ENCODE peak calls at places on chromosomes 3 and 15, in nine cellular contexts. R is cardiac muscle cell; E is endothelial cell of umbilical vein; A is HCT116; Q is Karpas-422; L is heart right ventricle; Z is transverse colon; M is pancreas; S is CD8-positive, alpha-beta memory T cell. C is an unnamed sample.

GRCh38 chr15:37765809-37766208 is 168.6 kb upstream of the TMCO5A start:
- DNase-seq in A (no peak), L (no peak), R (no peak), Q (no peak), M (no peak), S (no peak), E (peak; percentile 53), Z (peak; percentile 35), C (no peak)

GRCh38 chr3:156787926-156788663 is 38.1 kb upstream of the LEKR1 start:
- DNase-seq in S (no peak), A (peak; percentile 52), R (no peak), L (no peak), M (no peak), Q (no peak), E (peak; percentile 43), Z (no peak), C (peak; percentile 79)

GRCh38 chr3:156132313-156132712 is 11.9 kb downstream of the KCNAB1 start:
- DNase-seq in Q (no peak), Z (no peak), M (no peak), R (no peak), S (no peak), A (no peak), L (no peak), E (no peak), C (no peak)

GRCh38 chr3:54538346-54538745 is 389.5 kb downstream of the LRTM1 start:
- DNase-seq in A (no peak), Q (no peak), M (no peak), R (peak; percentile 24), Z (no peak), E (no peak), S (no peak), L (no peak), C (no peak)

GRCh38 chr15:74893627-74894026 is 3.8 kb downstream of the MPI start:
- DNase-seq in R (no peak), Z (no peak), L (no peak), Q (no peak), S (peak; percentile 61), A (no peak), M (no peak), E (no peak), C (no peak)

GRCh38 chr3:73453676-73454075 is 171.1 kb downstream of the PDZRN3 start:
- DNase-seq in Q (no peak), S (no peak), Z (no peak), A (no peak), E (no peak), M (no peak), L (no peak), R (no peak), C (no peak)

GRCh38 chr15:85094685-85095084 is 113.0 kb downstream of the PDE8A start:
- DNase-seq in Z (no peak), E (no peak), L (no peak), S (no peak), A (no peak), Q (no peak), R (no peak), M (no peak), C (peak; percentile 16)

GRCh38 chr3:197692641-197693040 is 44.1 kb downstream of the RUBCN start:
- DNase-seq in S (no peak), L (no peak), E (peak; percentile 26), M (no peak), A (no peak), Q (no peak), R (no peak), Z (no peak), C (no peak)

GRCh38 chr3:114697441-114697840 is 403.6 kb downstream of the TIGIT start:
- DNase-seq in S (no peak), R (no peak), Q (no peak), M (no peak), L (no peak), Z (no peak), E (no peak), A (no peak), C (no peak)

GRCh38 chr3:80554304-80554703 is 786.5 kb upstream of the ROBO1 start:
- DNase-seq in S (no peak), E (no peak), L (no peak), R (no peak), Q (no peak), A (no peak), M (no peak), Z (no peak), C (no peak)

GRCh38 chr15:86837631-86838030 is 758.0 kb downstream of the AGBL1 start:
- DNase-seq in Q (no peak), L (no peak), R (no peak), E (no peak), M (no peak), Z (no peak), S (no peak), A (no peak), C (no peak)

GRCh38 chr3:28677581-28677980 is 329.0 kb upstream of the AZI2 start:
- DNase-seq in Z (no peak), E (no peak), A (no peak), R (no peak), L (no peak), M (peak; percentile 41), S (no peak), Q (no peak), C (no peak)

GRCh38 chr3:190053919-190054672 is 66.6 kb downstream of the P3H2 start:
- DNase-seq in E (peak; percentile 34), M (no peak), L (no peak), S (no peak), Z (no peak), R (no peak), Q (no peak), A (peak; percentile 68), C (no peak)

GRCh38 chr15:70870066-70870465 is 16.1 kb upstream of the LARP6 start:
- DNase-seq in Z (no peak), M (no peak), E (peak; percentile 31), L (no peak), S (no peak), A (no peak), Q (no peak), R (no peak), C (no peak)

GRCh38 chr3:2823016-2823415 is 287.2 kb downstream of the IL5RA start:
- DNase-seq in L (no peak), S (no peak), M (no peak), E (no peak), Q (no peak), A (no peak), Z (no peak), R (no peak), C (no peak)

GRCh38 chr15:53695365-53695764 is 64.1 kb downstream of the WDR72 start:
- DNase-seq in R (no peak), S (no peak), Z (no peak), Q (no peak), A (no peak), E (no peak), L (no peak), M (no peak), C (no peak)

GRCh38 chr15:53694534-53694874 is 65.0 kb downstream of the WDR72 start:
- DNase-seq in Z (no peak), E (no peak), M (no peak), L (no peak), R (no peak), Q (no peak), S (no peak), A (no peak), C (no peak)

DNA sequence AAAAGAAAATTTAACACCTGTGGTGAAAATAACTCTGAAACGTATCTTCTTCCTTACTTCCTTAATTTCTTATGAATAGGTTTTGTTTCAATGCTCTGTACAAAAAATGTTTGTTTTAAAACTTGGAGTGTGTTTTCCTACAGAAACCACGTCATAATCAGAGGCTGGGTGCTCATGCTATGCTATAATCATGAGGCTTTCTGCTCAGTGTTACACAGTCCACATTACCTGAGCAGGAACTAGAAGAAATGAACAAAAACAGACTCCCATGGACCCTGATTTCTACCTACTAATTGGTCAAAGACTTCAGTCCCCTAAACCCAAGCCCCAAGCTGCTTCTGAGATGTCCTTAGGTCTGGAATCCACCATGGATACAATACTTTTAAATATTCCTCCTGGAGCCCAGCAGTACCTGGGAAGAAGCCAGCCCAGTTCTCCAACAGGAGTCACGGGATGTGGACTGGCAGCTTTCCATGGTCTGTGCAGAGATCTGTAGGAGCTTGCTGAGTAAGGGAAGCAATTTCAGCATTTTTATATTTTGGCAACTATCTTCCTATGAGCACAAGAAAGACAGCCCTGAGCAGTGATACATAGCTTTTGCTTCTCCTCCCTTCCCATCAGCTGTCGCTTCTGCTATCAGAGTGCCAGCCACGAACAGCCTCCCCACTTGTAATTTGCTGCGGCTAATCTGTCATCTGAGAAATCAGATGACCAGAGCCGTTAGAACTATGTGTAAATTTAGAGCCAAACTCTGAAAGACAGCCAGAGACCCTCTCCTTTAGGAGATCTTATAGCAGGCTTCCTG is 65.5 kb downstream of the WDR72 start:
- DNase-seq in M (peak; percentile 77), R (peak; percentile 65), Z (peak; percentile 10), Q (no peak), E (no peak), L (peak; percentile 23), S (no peak), A (no peak), C (no peak)
- H3K4me3 ChIP-seq in M (no peak overlapping the region), R (no peak overlapping the region), Z (no peak overlapping the region), Q (no peak overlapping the region), E (no peak overlapping the region), L (no peak overlapping the region), S (no peak overlapping the region), A (no peak overlapping the region), C (no peak overlapping the region)

GRCh38 chr3:45889278-45889833 is 3.0 kb downstream of the CCR9 start:
- DNase-seq in A (no peak), E (no peak), S (no peak), Q (no peak), L (no peak), R (no peak), Z (no peak), M (no peak), C (no peak)
- H3K27ac ChIP-seq in A (no peak overlapping the region), E (no peak overlapping the region), S (no peak overlapping the region), Q (no peak overlapping the region), L (no peak overlapping the region), R (no peak overlapping the region), Z (no peak overlapping the region), M (no peak overlapping the region), C (no peak overlapping the region)

DNA sequence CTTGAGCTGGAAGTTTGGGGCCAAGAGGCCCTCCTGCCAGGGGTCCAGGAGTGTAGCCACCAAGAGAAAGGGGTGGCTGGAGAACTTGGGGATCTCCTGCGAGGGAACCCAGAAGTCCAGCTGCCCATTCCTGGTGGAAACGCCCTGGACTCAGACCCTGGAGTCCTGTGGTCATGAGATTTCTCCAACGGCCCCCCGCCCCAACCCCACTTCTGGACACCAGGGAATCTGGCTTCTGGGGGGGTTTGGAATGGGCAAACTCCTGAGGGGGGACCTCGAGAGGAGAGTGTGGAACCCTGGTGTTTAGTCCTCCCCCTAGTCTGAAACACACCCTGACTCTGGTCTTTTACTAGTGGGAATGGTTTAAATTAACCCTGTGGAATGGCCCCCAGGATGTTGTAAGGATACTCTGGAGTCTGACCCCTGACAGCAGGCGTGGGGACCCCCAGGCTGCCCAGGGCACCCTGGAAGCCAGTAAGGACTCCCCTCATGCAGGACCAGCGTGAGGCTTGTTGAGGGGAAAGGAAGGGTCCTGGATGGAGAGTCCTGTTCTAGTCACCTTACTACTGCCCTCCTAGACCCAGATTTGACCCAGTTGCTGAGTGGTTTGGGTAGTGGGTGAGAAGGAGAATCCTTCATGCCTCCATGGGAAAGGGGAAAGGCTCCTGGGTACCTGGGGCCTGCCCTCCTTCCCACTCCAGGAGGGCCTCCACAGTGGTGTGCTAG is 540 bp downstream of the KLHDC8B start:
- DNase-seq in A (no peak), M (no peak), Z (no peak), S (peak; percentile 5), E (no peak), L (no peak), Q (peak; percentile 37), R (no peak), C (no peak)
- H3K27me3 ChIP-seq in A (no peaks in the 10 kb centered on the region), M (no peaks in the 10 kb centered on the region), Z (no peaks in the 10 kb centered on the region), S (no peaks in the 10 kb centered on the region), E (no peaks in the 10 kb centered on the region), L (no peaks in the 10 kb centered on the region), Q (no peaks in the 10 kb centered on the region), R (no peaks in the 10 kb centered on the region), C (no peaks in the 10 kb centered on the region)

GRCh38 chr3:48686538-48687219 is 964 bp upstream of the NCKIPSD start:
- DNase-seq in Z (no peak), R (no peak), S (no peak), M (no peak), E (no peak), L (no peak), A (no peak), Q (peak; percentile 56), C (no peak)
- H3K4me3 ChIP-seq in Z (no peak overlapping the region), R (no peak overlapping the region), S (peak overlapping the region; percentile 77), M (no peak overlapping the region), E (no peak overlapping the region), L (peak overlapping the region; percentile 76), A (no peak overlapping the region), Q (peak overlapping the region; percentile 98), C (no peak overlapping the region)

C was measured in AG04450.